ENCODE peak calls at places on chromosomes 12 and 14, in eight cellular contexts. X is tibial nerve, V is heart left ventricle, D is psoas muscle, K is HCT116, F is cardiac muscle cell, G is ovary, Z is lower lobe of right lung. S is an unnamed sample.

GRCh38 chr14:73736842-73737241 is 22.7 kb upstream of the PNMA1 start:
- DNase-seq in G (peak; percentile 22), F (no peak), K (no peak), D (no peak), Z (no peak), V (no peak), X (no peak), S (no peak)

GRCh38 chr14:75793806-75794205 is 132.8 kb downstream of the TTLL5 start:
- DNase-seq in F (peak; percentile 55), D (no peak), X (no peak), G (no peak), K (no peak), V (no peak), Z (no peak), S (no peak)

GRCh38 chr14:91258021-91258618 is 13.6 kb upstream of the GPR68 start:
- DNase-seq in G (no peak), X (no peak), V (peak; percentile 79), D (peak; percentile 66), F (peak; percentile 54), K (no peak), Z (no peak), S (no peak)

GRCh38 chr14:52269100-52269499 is 1.6 kb downstream of the PTGDR start:
- DNase-seq in F (no peak), X (no peak), V (no peak), Z (no peak), K (no peak), D (no peak), G (no peak), S (no peak)

GRCh38 chr12:110269622-110270124 is 11.4 kb upstream of the ATP2A2 start:
- DNase-seq in K (no peak), F (peak; percentile 89), X (no peak), V (no peak), Z (no peak), D (no peak), G (no peak), S (no peak)

GRCh38 chr12:108683906-108684556 is 47.3 kb downstream of the CORO1C start:
- DNase-seq in Z (no peak), F (no peak), K (no peak), D (no peak), V (no peak), X (no peak), G (no peak), S (no peak)

GRCh38 chr12:47616440-47616839 is 89.4 kb downstream of the RPAP3 start:
- DNase-seq in X (no peak), D (no peak), G (no peak), K (no peak), F (peak; percentile 5), Z (no peak), V (no peak), S (no peak)

GRCh38 chr12:78697817-78698415 is 166.7 kb upstream of the SYT1 start:
- DNase-seq in F (no peak), X (no peak), V (no peak), G (no peak), K (no peak), D (no peak), Z (no peak), S (no peak)

GRCh38 chr12:91142184-91142583 is 30.9 kb upstream of the LUM start:
- DNase-seq in G (peak; percentile 40), D (no peak), V (peak; percentile 25), F (peak; percentile 87), Z (no peak), X (no peak), K (no peak), S (no peak)

GRCh38 chr14:65101631-65102440 is 481 bp downstream of the MAX start:
- DNase-seq in G (peak; percentile 61), V (peak; percentile 47), K (no peak), F (no peak), Z (peak; percentile 58), D (peak; percentile 66), X (no peak), S (peak; percentile 54)

GRCh38 chr12:49339464-49339861 is 2.5 kb upstream of the C1QL4 start:
- DNase-seq in K (no peak), F (no peak), V (no peak), Z (no peak), X (no peak), G (no peak), D (no peak), S (no peak)

DNA sequence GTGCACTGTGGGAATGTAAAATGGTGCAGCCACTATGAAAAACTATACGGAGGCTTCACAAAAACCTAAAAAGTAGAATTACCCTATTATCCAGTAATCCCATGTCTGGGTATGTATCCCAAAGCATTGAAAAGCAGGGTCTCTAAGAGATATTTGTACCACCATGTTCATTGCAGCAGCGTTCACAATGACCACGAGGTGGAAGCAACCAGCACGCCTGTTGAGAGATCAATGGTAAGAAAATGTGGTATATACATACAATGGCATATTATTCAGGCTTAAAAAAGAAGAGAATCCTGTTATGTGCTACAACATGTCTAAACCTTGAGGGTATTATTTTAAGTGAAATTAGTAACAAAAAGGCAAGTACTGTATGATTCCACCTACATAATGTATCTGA is 910 bp upstream of the NOPCHAP1 start:
- DNase-seq in X (no peak), V (no peak), Z (no peak), K (no peak), D (no peak), G (no peak), F (no peak), S (no peak)
- TF ChIP-seq CTCF in X (no peak), V (no peak), Z (no peak), K (no peak), D (no peak), G (no peak), F (no peak), S (no peak)

GRCh38 chr12:125194999-125195398 is 129.8 kb downstream of the AACS start:
- DNase-seq in K (no peak), Z (no peak), X (no peak), V (no peak), F (no peak), G (no peak), D (no peak), S (no peak)

GRCh38 chr12:125192690-125193221 is 127.5 kb downstream of the AACS start:
- DNase-seq in G (no peak), K (no peak), D (no peak), F (no peak), V (no peak), Z (no peak), X (no peak), S (no peak)

GRCh38 chr12:125193376-125193775 is 128.1 kb downstream of the AACS start:
- DNase-seq in X (no peak), F (no peak), G (no peak), K (no peak), V (no peak), D (no peak), Z (no peak), S (no peak)

GRCh38 chr12:125191361-125192087 is 126.3 kb downstream of the AACS start:
- DNase-seq in X (no peak), G (no peak), Z (no peak), F (no peak), D (no peak), V (no peak), K (no peak), S (no peak)

GRCh38 chr12:125193798-125194562 is 128.7 kb downstream of the AACS start:
- DNase-seq in Z (no peak), D (no peak), G (no peak), V (no peak), K (no peak), F (no peak), X (no peak), S (no peak)
- H3K27me3 ChIP-seq in Z (peaks cover 49% of the 10 kb centered on the region), D (no peaks in the 10 kb centered on the region), G (no peaks in the 10 kb centered on the region), V (peaks cover 6% of the 10 kb centered on the region), K (peaks cover 52% of the 10 kb centered on the region), F (peaks cover 12% of the 10 kb centered on the region), X (peaks cover 3% of the 10 kb centered on the region), S (peaks cover 36% of the 10 kb centered on the region)

GRCh38 chr14:106021832-106022231 is 495.4 kb downstream of the TMEM121 start:
- DNase-seq in G (no peak), V (no peak), Z (no peak), D (no peak), F (no peak), X (no peak), K (no peak), S (no peak)

GRCh38 chr14:106024983-106025604 is 498.7 kb downstream of the TMEM121 start:
- DNase-seq in Z (no peak), K (no peak), X (no peak), D (no peak), F (no peak), V (no peak), G (no peak), S (peak; percentile 13)

DNA sequence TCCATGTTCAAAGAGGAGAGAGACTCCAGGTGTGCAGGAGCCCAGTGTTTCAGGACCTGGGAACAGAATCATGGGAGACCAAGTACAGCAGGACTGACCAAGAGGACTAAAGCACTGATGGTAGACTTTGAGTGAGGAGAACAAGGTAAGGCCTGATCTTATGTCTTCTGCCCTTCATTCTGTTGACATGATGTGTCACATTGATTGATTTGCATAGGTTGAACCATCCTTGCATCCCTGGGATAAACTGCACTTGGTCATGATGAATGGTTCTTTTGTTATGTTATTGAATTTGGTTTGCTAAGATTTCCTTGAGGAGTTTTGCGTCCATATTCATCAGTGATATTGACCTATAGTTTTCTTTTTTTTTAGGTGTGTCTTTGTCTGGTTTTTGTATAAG is 497.0 kb downstream of the TMEM121 start:
- DNase-seq in D (no peak), X (no peak), G (no peak), Z (no peak), V (no peak), F (no peak), K (no peak), S (no peak)
- H3K9me3 ChIP-seq in D (no peaks in the 10 kb centered on the region), X (no peaks in the 10 kb centered on the region), G (no peaks in the 10 kb centered on the region), Z (no peaks in the 10 kb centered on the region), V (peaks cover 5% of the 10 kb centered on the region), F (no peaks in the 10 kb centered on the region), K (no peaks in the 10 kb centered on the region), S (no peaks in the 10 kb centered on the region)

DNA sequence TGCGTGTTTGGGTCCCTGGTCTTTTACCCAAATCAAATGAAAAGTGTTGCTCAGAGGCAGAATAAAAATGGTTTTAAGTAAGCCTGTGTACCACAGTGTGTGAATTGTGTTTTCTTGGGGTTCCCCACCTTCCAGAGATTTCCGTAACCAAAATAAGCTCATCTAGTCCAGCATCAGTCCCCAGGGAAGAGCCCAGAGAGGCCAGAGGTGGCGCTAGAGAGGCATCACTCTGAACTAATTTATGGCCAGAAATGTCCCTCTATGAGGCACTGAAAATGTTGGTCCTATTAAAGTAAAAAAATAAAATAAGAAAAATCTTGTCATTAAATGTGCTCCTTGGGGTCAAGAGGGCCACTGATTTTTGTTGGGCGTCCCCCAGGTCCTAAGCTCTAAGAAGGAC is 24.9 kb upstream of the PRKAB1 start:
- DNase-seq in Z (no peak), G (no peak), X (no peak), V (no peak), D (no peak), F (no peak), K (no peak), S (no peak)
- TF ChIP-seq CTCF in Z (peak; percentile 15), G (no peak), X (no peak), V (no peak), D (peak; percentile 21), F (peak; percentile 23), K (peak; percentile 16), S (no peak)

GRCh38 chr12:33437598-33437997 is 2.0 kb downstream of the SYT10 start:
- DNase-seq in G (no peak), Z (no peak), F (no peak), D (no peak), V (no peak), K (no peak), X (no peak), S (no peak)
- H3K27me3 ChIP-seq in G (no peaks in the 10 kb centered on the region), Z (peaks cover 47% of the 10 kb centered on the region), F (peaks cover 12% of the 10 kb centered on the region), D (peaks cover 6% of the 10 kb centered on the region), V (peaks cover 21% of the 10 kb centered on the region), K (no peaks in the 10 kb centered on the region), X (no peaks in the 10 kb centered on the region), S (peaks cover 25% of the 10 kb centered on the region)

S was measured in CD4-positive, alpha-beta T cell.